ENCODE peak calls at places on chromosomes 12 and 14, in four cellular contexts. One of them, this sample, is unnamed.

GRCh38 chr12:92147491-92147890 is 1.8 kb upstream of the BTG1 start:
- DNase-seq in heart left ventricle: no peak
- DNase-seq in AG10803: no peak
- DNase-seq in Peyer's patch: no peak
- DNase-seq in this sample: no peak

GRCh38 chr12:106646472-106646871 is 63.7 kb downstream of the RFX4 start:
- DNase-seq in heart left ventricle: no peak
- DNase-seq in AG10803: no peak
- DNase-seq in Peyer's patch: no peak
- DNase-seq in this sample: no peak

GRCh38 chr14:37819155-37820015 is 224.0 kb downstream of the TTC6 start:
- DNase-seq in heart left ventricle: no peak
- DNase-seq in AG10803: peak
- DNase-seq in Peyer's patch: no peak
- DNase-seq in this sample: no peak

GRCh38 chr12:50224026-50224692 is 57.0 kb upstream of the CERS5 start:
- DNase-seq in heart left ventricle: no peak
- DNase-seq in AG10803: peak
- DNase-seq in Peyer's patch: no peak
- DNase-seq in this sample: peak

GRCh38 chr12:90543393-90543792 is 411.6 kb downstream of the CCER1 start:
- DNase-seq in heart left ventricle: no peak
- DNase-seq in AG10803: peak
- DNase-seq in Peyer's patch: no peak
- DNase-seq in this sample: peak

GRCh38 chr14:102949801-102950451 is 27.5 kb downstream of the AMN start:
- DNase-seq in heart left ventricle: no peak
- DNase-seq in AG10803: peak
- DNase-seq in Peyer's patch: no peak
- DNase-seq in this sample: peak

GRCh38 chr12:58105225-58106119 is 164.1 kb downstream of the ATP23 start:
- DNase-seq in heart left ventricle: no peak
- DNase-seq in AG10803: peak
- DNase-seq in Peyer's patch: no peak
- DNase-seq in this sample: peak

GRCh38 chr14:90733139-90733808 is 83.0 kb downstream of the TTC7B start:
- DNase-seq in heart left ventricle: no peak
- DNase-seq in AG10803: no peak
- DNase-seq in Peyer's patch: no peak
- DNase-seq in this sample: no peak

GRCh38 chr12:6730169-6730568 is 6.3 kb downstream of the COPS7A start:
- DNase-seq in heart left ventricle: no peak
- DNase-seq in AG10803: no peak
- DNase-seq in Peyer's patch: no peak
- DNase-seq in this sample: no peak

GRCh38 chr12:52925717-52926595 is 21.1 kb upstream of the KRT8 start:
- DNase-seq in heart left ventricle: no peak
- DNase-seq in AG10803: no peak
- DNase-seq in Peyer's patch: peak
- DNase-seq in this sample: no peak
- H3K4me3 ChIP-seq in heart left ventricle: no peak
- H3K4me3 ChIP-seq in AG10803: no peak
- H3K4me3 ChIP-seq in Peyer's patch: no peak
- H3K4me3 ChIP-seq in this sample: no peak

DNA sequence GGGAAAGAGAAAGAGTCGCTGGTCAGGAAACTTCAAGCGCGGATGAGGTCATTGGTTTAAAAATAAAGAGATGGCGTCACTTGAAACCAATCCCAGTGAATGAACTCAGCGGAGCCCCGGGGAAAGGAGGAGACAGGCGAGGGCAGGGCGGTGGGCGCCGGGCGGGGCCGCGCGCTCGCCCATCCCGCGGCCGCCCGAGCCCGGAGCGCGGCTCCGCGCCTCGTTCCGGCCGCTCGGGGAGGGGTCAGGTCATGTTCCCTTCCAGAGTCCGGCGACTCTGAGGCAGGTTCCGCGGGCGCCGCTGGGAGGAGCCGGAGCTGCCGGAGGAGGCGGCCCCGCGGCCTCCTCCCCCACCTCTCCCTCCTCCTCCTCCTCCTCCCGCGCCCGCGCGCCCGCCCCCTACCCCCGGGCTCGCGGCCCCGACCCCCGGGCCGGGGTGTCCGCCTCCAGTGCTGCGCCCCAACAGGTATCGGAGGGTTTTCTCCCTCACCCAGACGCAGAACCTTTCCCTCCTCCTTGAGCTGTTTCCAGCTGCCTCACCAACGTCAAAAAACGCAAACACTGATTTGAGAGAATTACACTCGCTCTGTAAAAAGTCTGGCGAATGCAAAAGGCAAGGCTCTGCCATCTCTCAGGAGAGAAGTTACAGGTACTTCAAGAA is at the start of gene DUSP16:
- DNase-seq in heart left ventricle: peak
- DNase-seq in AG10803: peak
- DNase-seq in Peyer's patch: peak
- DNase-seq in this sample: peak
- TF ChIP-seq CTCF in heart left ventricle: peak
- TF ChIP-seq CTCF in AG10803: peak
- TF ChIP-seq CTCF in Peyer's patch: no peak
- TF ChIP-seq CTCF in this sample: peak

DNA sequence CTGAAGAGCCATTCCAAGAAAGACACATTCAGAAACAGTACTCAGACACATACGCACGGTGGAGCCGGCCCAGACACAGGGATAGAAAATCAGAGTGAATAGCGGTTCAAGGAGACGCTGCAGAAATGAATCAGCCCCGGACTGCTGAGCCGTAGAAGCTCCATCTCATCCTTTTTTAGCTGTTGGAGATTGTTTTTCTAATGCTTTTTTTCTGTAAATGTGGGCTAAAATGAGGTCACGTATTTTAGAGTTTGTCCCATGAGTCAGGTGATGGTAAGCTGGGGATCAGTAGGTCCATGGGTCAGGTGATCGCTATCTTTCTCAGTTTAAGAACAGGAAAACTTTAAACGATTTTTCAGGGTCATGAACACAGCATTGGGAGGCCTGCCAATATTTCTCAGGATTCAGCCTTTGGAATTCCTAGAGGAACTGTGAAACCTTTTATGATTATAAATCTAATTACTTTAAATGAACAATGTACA is 202.4 kb downstream of the ITPR2 start:
- DNase-seq in heart left ventricle: no peak
- DNase-seq in AG10803: peak
- DNase-seq in Peyer's patch: no peak
- DNase-seq in this sample: peak
- H3K4me3 ChIP-seq in heart left ventricle: no peak
- H3K4me3 ChIP-seq in AG10803: no peak
- H3K4me3 ChIP-seq in Peyer's patch: no peak
- H3K4me3 ChIP-seq in this sample: peak

DNA sequence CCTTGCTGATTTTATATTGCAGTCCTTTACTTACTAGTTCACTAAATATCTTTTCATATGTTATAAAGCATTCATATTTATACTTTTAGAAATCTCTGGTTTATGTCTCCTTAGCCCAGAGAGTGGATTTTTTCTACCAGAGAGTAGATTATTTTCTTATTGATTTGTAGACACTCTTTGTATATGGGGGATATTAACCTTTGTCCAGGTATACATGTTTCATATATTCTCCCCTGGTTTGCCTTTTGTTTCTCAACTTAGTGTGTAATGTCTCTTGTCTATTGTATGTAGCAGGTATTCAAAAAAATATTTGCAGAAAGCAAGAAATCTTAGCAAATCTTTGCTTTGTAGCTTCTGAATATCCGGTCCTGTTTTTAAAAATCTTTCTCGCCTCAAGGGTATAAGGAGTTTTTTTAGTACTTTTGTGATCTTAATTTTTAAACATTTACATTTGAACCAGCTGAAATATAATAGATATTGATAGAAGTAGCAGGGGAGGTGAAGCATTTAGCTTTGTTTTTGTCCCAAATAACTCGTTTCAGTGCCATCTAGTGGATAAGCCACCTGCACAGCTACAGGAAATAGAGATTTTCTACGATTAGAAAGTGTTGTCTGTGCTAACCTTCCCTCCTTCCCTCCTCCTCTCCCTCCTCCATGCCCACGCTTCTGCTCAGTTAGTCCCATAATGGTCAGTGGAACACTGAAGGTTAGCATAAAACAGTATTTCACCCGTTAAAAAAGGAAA is 97.0 kb downstream of the PHETA1 start:
- DNase-seq in heart left ventricle: no peak
- DNase-seq in AG10803: no peak
- DNase-seq in Peyer's patch: no peak
- DNase-seq in this sample: peak
- TF ChIP-seq CTCF in heart left ventricle: no peak
- TF ChIP-seq CTCF in AG10803: peak
- TF ChIP-seq CTCF in Peyer's patch: no peak
- TF ChIP-seq CTCF in this sample: peak

GRCh38 chr14:23146423-23146910 is 27.4 kb upstream of the CEBPE start:
- DNase-seq in heart left ventricle: no peak
- DNase-seq in AG10803: no peak
- DNase-seq in Peyer's patch: no peak
- DNase-seq in this sample: no peak
- H3K4me3 ChIP-seq in heart left ventricle: no peak
- H3K4me3 ChIP-seq in AG10803: no peak
- H3K4me3 ChIP-seq in Peyer's patch: no peak
- H3K4me3 ChIP-seq in this sample: no peak

DNA sequence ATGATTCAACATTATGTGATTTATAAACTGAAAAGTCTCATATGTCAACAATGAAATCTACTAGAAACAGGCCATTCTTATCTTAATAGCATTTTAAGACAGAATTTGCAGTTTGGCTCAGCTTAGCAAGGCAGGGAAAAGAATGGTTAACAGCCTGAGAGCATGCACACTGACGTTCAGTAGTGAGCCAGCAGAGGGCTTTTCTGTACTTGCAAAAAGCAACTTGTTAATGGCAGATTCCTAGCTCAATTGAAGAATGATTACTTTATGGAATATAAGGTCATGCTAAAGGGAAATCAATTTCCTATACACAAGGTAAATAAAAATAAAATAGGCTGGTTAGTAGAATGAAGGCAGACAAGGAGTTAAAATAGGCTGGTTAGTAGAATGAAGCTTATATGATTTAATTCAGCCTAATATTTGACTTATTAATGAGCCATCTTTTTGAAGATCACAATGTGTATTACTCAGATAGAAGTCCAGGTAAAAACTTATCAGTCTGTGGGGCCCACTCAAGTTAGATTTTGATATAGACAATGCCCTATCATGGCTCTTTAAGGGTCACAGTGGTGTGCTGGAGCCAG is 95.9 kb downstream of the OTOGL start:
- DNase-seq in heart left ventricle: no peak
- DNase-seq in AG10803: peak
- DNase-seq in Peyer's patch: no peak
- DNase-seq in this sample: peak
- TF ChIP-seq CTCF in heart left ventricle: peak
- TF ChIP-seq CTCF in AG10803: peak
- TF ChIP-seq CTCF in Peyer's patch: no peak
- TF ChIP-seq CTCF in this sample: peak

DNA sequence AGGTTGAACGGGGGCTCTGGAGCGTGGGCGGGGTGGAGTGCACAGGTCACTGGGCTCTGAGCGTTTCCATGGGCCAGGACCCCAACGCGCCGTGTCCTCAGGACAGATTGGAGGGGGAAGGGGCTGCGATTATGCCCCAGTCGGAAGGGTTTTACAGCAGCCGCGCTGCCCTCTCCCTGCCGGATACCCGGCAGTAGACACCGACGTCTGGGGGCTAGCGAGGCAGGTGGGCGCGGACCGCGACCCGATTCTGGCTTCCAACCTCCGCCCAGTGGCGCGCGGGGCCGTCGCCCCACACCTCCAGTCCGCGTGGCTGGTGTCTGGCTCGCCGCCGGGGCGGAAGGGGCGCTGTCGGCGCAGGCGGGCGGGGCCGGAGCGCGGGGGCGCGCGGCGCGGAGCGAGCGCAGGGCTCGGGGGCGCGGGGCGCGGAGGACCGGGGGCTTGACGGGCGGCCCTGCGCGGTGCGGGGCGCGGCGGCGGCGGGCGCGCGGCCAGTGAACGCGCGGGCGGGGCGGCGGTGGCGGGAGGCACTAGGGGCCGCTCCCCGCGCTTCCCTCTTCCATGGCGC is 2.4 kb upstream of the KIF26A start:
- DNase-seq in heart left ventricle: peak
- DNase-seq in AG10803: no peak
- DNase-seq in Peyer's patch: peak
- DNase-seq in this sample: no peak
- H3K4me3 ChIP-seq in heart left ventricle: no peak
- H3K4me3 ChIP-seq in AG10803: no peak
- H3K4me3 ChIP-seq in Peyer's patch: no peak
- H3K4me3 ChIP-seq in this sample: no peak